ENCODE peak calls at places on chromosomes 7 and 10, in ten cellular contexts. S is upper lobe of right lung; M is neural progenitor cell; A is HEK293T; C is EL; H is T-helper 2 cell treated with Interferon-gamma antibody and Interleukin-4, amounts not matched to agents 5 μg/mL and 100 μg/mL, for 36 hours; Y is amniotic stem cell; R is foreskin fibroblast; I is stimulated activated CD4-positive, alpha-beta T cell treated with anti-CD3 and anti-CD28 coated beads, Interleukin-1b, Interleukin-23, amount 100 ng/mL, for 4 hours; D is progenitor cell of endocrine pancreas. J is an unnamed sample.

GRCh38 chr10:67695555-67695954 is 440 bp downstream of the CTNNA3 start:
- DNase-seq in S (no peak), R (no peak), A (no peak), I (no peak), Y (no peak), D (no peak), M (no peak), H (no peak), C (no peak), J (no peak)

GRCh38 chr10:55163388-55163972 is 362.4 kb upstream of the PCDH15 start:
- DNase-seq in R (no peak), M (no peak), C (no peak), S (no peak), A (no peak), H (no peak), D (no peak), Y (no peak), I (no peak), J (no peak)

GRCh38 chr7:127347567-127348246 is 44.8 kb downstream of the ZNF800 start:
- DNase-seq in D (peak; percentile 59), I (peak; percentile 75), Y (peak; percentile 11), H (peak; percentile 72), A (peak; percentile 89), M (peak; percentile 92), C (peak; percentile 67), R (peak; percentile 86), S (peak; percentile 84), J (peak; percentile 65)

GRCh38 chr10:69051710-69052487 is 36.0 kb upstream of the SRGN start:
- DNase-seq in S (no peak), H (no peak), M (peak; percentile 65), A (no peak), R (no peak), Y (no peak), C (no peak), I (no peak), D (no peak), J (no peak)

GRCh38 chr7:27175005-27175625 is 995 bp upstream of the HOXA10 start:
- DNase-seq in S (peak; percentile 52), D (no peak), R (peak; percentile 87), Y (no peak), C (peak; percentile 79), H (no peak), A (no peak), I (no peak), M (no peak), J (no peak)

GRCh38 chr10:50279489-50279888 is 28.2 kb upstream of the ASAH2 start:
- DNase-seq in A (no peak), H (no peak), I (no peak), S (no peak), M (peak; percentile 53), D (no peak), R (no peak), C (no peak), Y (no peak), J (no peak)

GRCh38 chr10:124649209-124649608 is 95.0 kb downstream of the FAM53B start:
- DNase-seq in S (no peak), M (no peak), D (no peak), H (no peak), I (no peak), Y (no peak), A (no peak), C (no peak), R (peak; percentile 43), J (no peak)

GRCh38 chr10:121281576-121281975 is 316.7 kb downstream of the FGFR2 start:
- DNase-seq in H (no peak), I (no peak), Y (no peak), M (no peak), C (no peak), R (no peak), D (no peak), S (no peak), A (no peak), J (no peak)

GRCh38 chr7:31875424-31875823 is 188.4 kb downstream of the PPP1R17 start:
- DNase-seq in C (peak; percentile 74), A (no peak), Y (no peak), I (no peak), H (no peak), S (no peak), D (no peak), M (no peak), R (no peak), J (no peak)

GRCh38 chr7:121288894-121289293 is 39.9 kb upstream of the WNT16 start:
- DNase-seq in A (no peak), C (peak; percentile 76), S (no peak), R (peak; percentile 60), I (no peak), D (no peak), M (no peak), Y (no peak), H (no peak), J (no peak)

GRCh38 chr10:68231106-68231901 is 609 bp downstream of the ATOH7 start:
- DNase-seq in S (peak; percentile 82), R (peak; percentile 91), M (peak; percentile 92), C (peak; percentile 82), Y (peak; percentile 41), A (peak; percentile 90), H (peak; percentile 51), D (peak; percentile 67), I (peak; percentile 32), J (no peak)

GRCh38 chr7:115844857-115845256 is 185.7 kb downstream of the TFEC start:
- DNase-seq in R (peak; percentile 75), D (no peak), Y (no peak), C (peak; percentile 27), M (no peak), I (no peak), H (no peak), A (no peak), S (no peak), J (no peak)

GRCh38 chr7:151047979-151048763 is at the start of gene ASIC3:
- DNase-seq in A (no peak), I (no peak), H (no peak), Y (no peak), D (no peak), R (no peak), M (no peak), S (no peak), C (no peak), J (no peak)

GRCh38 chr10:60182691-60183090 is 207.0 kb downstream of the ANK3 start:
- DNase-seq in A (no peak), D (no peak), S (no peak), H (no peak), I (no peak), M (no peak), Y (no peak), R (peak; percentile 80), C (peak; percentile 25), J (no peak)